ENCODE peak calls at places on chromosomes 13 and 19, in five cellular contexts. One of them, this sample, is unnamed.

GRCh38 chr13:51501592-51502205 is 48.9 kb upstream of the INTS6 start:
- DNase-seq in heart left ventricle: no peak
- DNase-seq in body of pancreas: no peak
- DNase-seq in esophagus muscularis mucosa: no peak
- DNase-seq in cardiac muscle cell: no peak
- DNase-seq in this sample: no peak

GRCh38 chr19:39372047-39372802 is 18.7 kb downstream of the PAF1 start:
- DNase-seq in cardiac muscle cell: no peak
- DNase-seq in esophagus muscularis mucosa: no peak
- DNase-seq in heart left ventricle: peak
- DNase-seq in body of pancreas: peak
- DNase-seq in this sample: peak

GRCh38 chr19:28710278-28710677 is 502.7 kb downstream of the UQCRFS1 start:
- DNase-seq in esophagus muscularis mucosa: no peak
- DNase-seq in heart left ventricle: no peak
- DNase-seq in cardiac muscle cell: peak
- DNase-seq in body of pancreas: no peak
- DNase-seq in this sample: no peak

GRCh38 chr13:76711515-76712182 is 174.6 kb downstream of the KCTD12 start:
- DNase-seq in cardiac muscle cell: no peak
- DNase-seq in body of pancreas: no peak
- DNase-seq in heart left ventricle: no peak
- DNase-seq in esophagus muscularis mucosa: no peak
- DNase-seq in this sample: peak

GRCh38 chr13:96020941-96021340 is 32.3 kb downstream of the UGGT2 start:
- DNase-seq in esophagus muscularis mucosa: no peak
- DNase-seq in body of pancreas: peak
- DNase-seq in heart left ventricle: no peak
- DNase-seq in cardiac muscle cell: no peak
- DNase-seq in this sample: no peak

GRCh38 chr19:29139227-29139626 is 73.7 kb downstream of the UQCRFS1 start:
- DNase-seq in body of pancreas: no peak
- DNase-seq in esophagus muscularis mucosa: no peak
- DNase-seq in cardiac muscle cell: no peak
- DNase-seq in heart left ventricle: no peak
- DNase-seq in this sample: no peak

GRCh38 chr19:29098863-29099481 is 114.0 kb downstream of the UQCRFS1 start:
- DNase-seq in esophagus muscularis mucosa: peak
- DNase-seq in body of pancreas: peak
- DNase-seq in cardiac muscle cell: no peak
- DNase-seq in heart left ventricle: no peak
- DNase-seq in this sample: peak

GRCh38 chr19:10361569-10362011 is 18.8 kb downstream of the TYK2 start:
- DNase-seq in body of pancreas: no peak
- DNase-seq in heart left ventricle: no peak
- DNase-seq in esophagus muscularis mucosa: no peak
- DNase-seq in cardiac muscle cell: no peak
- DNase-seq in this sample: no peak

GRCh38 chr19:28631931-28632330 is 581.0 kb downstream of the UQCRFS1 start:
- DNase-seq in cardiac muscle cell: no peak
- DNase-seq in body of pancreas: no peak
- DNase-seq in esophagus muscularis mucosa: no peak
- DNase-seq in heart left ventricle: no peak
- DNase-seq in this sample: no peak

GRCh38 chr13:104641309-104641708 is 1575.1 kb upstream of the SLC10A2 start:
- DNase-seq in cardiac muscle cell: no peak
- DNase-seq in heart left ventricle: no peak
- DNase-seq in body of pancreas: no peak
- DNase-seq in esophagus muscularis mucosa: no peak
- DNase-seq in this sample: no peak

GRCh38 chr13:49020940-49021548 is 45.3 kb downstream of the FNDC3A start:
- DNase-seq in heart left ventricle: no peak
- DNase-seq in esophagus muscularis mucosa: no peak
- DNase-seq in body of pancreas: no peak
- DNase-seq in cardiac muscle cell: no peak
- DNase-seq in this sample: no peak

GRCh38 chr13:67841071-67841470 is 610.9 kb upstream of the PCDH9 start:
- DNase-seq in heart left ventricle: no peak
- DNase-seq in cardiac muscle cell: no peak
- DNase-seq in esophagus muscularis mucosa: no peak
- DNase-seq in body of pancreas: no peak
- DNase-seq in this sample: no peak

GRCh38 chr13:76647550-76647949 is 238.7 kb downstream of the KCTD12 start:
- DNase-seq in heart left ventricle: no peak
- DNase-seq in cardiac muscle cell: no peak
- DNase-seq in body of pancreas: no peak
- DNase-seq in esophagus muscularis mucosa: no peak
- DNase-seq in this sample: no peak

DNA sequence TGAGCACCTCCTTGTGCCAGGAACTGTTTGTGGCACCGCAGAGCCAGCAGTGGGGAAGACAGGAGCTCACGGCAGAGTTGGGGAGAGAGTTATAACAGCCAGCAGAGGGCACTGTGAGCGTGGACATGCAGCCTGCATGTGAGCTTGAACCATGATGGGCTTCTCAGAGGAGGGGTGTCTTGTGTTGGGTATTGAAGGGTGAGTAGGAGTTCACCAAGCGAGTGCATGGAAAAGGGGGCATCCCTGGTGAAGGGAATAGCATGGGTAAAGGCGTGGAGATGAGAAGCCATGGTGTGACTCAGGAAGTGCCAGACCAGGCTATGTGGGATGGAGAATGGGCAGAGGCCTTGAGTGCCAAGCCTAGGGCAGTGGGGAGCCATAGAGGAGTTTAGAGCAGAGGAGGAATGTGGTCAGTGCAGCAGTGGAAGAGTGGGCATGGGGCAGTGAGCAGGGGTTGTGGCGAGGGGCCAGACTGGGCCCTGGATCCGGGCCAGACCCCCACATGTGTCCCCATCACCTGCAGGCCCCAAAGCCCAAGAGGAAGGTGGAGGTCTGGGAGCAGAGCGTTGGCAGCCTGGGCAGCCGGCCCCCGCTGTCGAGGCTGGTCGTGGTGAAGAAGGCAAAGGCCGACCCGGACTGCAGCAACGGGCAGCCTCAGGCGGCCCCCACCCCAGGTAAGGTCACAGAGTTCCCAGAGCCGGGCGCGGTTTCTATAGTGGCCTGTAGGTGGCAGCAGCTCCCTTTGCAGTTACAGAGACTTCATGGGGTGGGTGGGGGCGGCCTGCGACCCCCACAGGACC is 11.8 kb upstream of the SHD start:
- DNase-seq in heart left ventricle: no peak
- DNase-seq in body of pancreas: peak
- DNase-seq in cardiac muscle cell: peak
- DNase-seq in esophagus muscularis mucosa: no peak
- DNase-seq in this sample: peak
- TF ChIP-seq CTCF in heart left ventricle: peak
- TF ChIP-seq CTCF in body of pancreas: peak
- TF ChIP-seq CTCF in cardiac muscle cell: peak
- TF ChIP-seq CTCF in esophagus muscularis mucosa: peak
- TF ChIP-seq CTCF in this sample: peak

GRCh38 chr19:6022570-6023049 is 44.7 kb upstream of the RANBP3 start:
- DNase-seq in body of pancreas: no peak
- DNase-seq in heart left ventricle: no peak
- DNase-seq in esophagus muscularis mucosa: no peak
- DNase-seq in cardiac muscle cell: no peak
- DNase-seq in this sample: no peak
- TF ChIP-seq CTCF in body of pancreas: no peak
- TF ChIP-seq CTCF in heart left ventricle: no peak
- TF ChIP-seq CTCF in esophagus muscularis mucosa: no peak
- TF ChIP-seq CTCF in cardiac muscle cell: no peak
- TF ChIP-seq CTCF in this sample: no peak

DNA sequence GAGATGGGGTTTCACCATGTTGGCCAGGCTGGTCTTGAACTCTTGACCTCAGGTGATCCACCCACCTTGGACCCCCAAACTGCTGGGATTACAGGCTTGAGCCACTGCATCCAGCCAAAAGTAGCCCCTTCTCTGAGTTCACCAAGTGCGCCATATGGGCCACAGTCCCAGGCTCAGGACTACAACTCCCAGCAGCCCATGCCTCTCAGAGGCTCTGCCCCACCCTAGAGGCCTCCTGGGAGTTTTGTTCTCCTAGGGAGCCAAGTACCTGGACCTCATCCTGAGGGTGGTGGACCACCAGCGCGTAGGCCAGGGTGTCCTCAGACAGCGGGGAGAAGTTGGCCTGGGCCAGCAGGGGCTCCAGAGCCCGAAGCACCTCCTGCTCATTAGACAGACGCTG is 18.8 kb downstream of the TMEM143 start:
- DNase-seq in cardiac muscle cell: no peak
- DNase-seq in esophagus muscularis mucosa: no peak
- DNase-seq in heart left ventricle: no peak
- DNase-seq in body of pancreas: no peak
- DNase-seq in this sample: no peak
- TF ChIP-seq CTCF in cardiac muscle cell: no peak
- TF ChIP-seq CTCF in esophagus muscularis mucosa: no peak
- TF ChIP-seq CTCF in heart left ventricle: no peak
- TF ChIP-seq CTCF in body of pancreas: no peak
- TF ChIP-seq CTCF in this sample: no peak

GRCh38 chr19:6425732-6426686 is 1.4 kb upstream of the KHSRP start:
- DNase-seq in cardiac muscle cell: no peak
- DNase-seq in body of pancreas: no peak
- DNase-seq in esophagus muscularis mucosa: no peak
- DNase-seq in heart left ventricle: no peak
- DNase-seq in this sample: peak
- TF ChIP-seq CTCF in cardiac muscle cell: no peak
- TF ChIP-seq CTCF in body of pancreas: no peak
- TF ChIP-seq CTCF in esophagus muscularis mucosa: no peak
- TF ChIP-seq CTCF in heart left ventricle: no peak
- TF ChIP-seq CTCF in this sample: no peak

GRCh38 chr13:86082116-86082515 is 282.9 kb upstream of the SLITRK6 start:
- DNase-seq in esophagus muscularis mucosa: no peak
- DNase-seq in cardiac muscle cell: no peak
- DNase-seq in heart left ventricle: no peak
- DNase-seq in body of pancreas: no peak
- DNase-seq in this sample: no peak

GRCh38 chr13:86080340-86080995 is 281.2 kb upstream of the SLITRK6 start:
- DNase-seq in cardiac muscle cell: no peak
- DNase-seq in body of pancreas: no peak
- DNase-seq in esophagus muscularis mucosa: no peak
- DNase-seq in heart left ventricle: no peak
- DNase-seq in this sample: no peak

GRCh38 chr13:86087241-86087640 is 288.0 kb upstream of the SLITRK6 start:
- DNase-seq in esophagus muscularis mucosa: no peak
- DNase-seq in heart left ventricle: no peak
- DNase-seq in cardiac muscle cell: no peak
- DNase-seq in body of pancreas: no peak
- DNase-seq in this sample: no peak

DNA sequence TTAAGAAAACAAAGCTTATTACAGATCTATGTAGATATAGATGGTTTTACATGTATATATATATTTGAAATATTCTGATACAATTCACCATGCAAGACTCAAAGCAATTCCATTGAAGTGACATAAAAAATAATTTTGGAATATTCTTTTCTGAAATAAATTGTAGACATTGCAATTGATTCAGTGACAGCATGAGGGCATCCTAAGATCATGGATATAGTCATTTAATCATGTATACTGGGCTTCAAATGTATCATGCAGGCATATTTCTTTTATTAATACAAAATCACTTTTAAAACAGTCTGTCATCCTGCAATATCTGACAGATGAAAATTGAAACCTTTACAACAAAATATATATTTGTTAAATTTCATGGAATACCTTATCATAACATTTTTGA is 286.7 kb upstream of the SLITRK6 start:
- DNase-seq in body of pancreas: no peak
- DNase-seq in cardiac muscle cell: no peak
- DNase-seq in heart left ventricle: no peak
- DNase-seq in esophagus muscularis mucosa: no peak
- DNase-seq in this sample: no peak
- TF ChIP-seq CTCF in body of pancreas: no peak
- TF ChIP-seq CTCF in cardiac muscle cell: no peak
- TF ChIP-seq CTCF in heart left ventricle: no peak
- TF ChIP-seq CTCF in esophagus muscularis mucosa: no peak
- TF ChIP-seq CTCF in this sample: no peak

GRCh38 chr19:35545001-35545854 is at the start of gene TMEM147:
- DNase-seq in heart left ventricle: peak
- DNase-seq in body of pancreas: peak
- DNase-seq in esophagus muscularis mucosa: peak
- DNase-seq in cardiac muscle cell: peak
- DNase-seq in this sample: peak
- TF ChIP-seq CTCF in heart left ventricle: no peak
- TF ChIP-seq CTCF in body of pancreas: no peak
- TF ChIP-seq CTCF in esophagus muscularis mucosa: no peak
- TF ChIP-seq CTCF in cardiac muscle cell: no peak
- TF ChIP-seq CTCF in this sample: no peak

GRCh38 chr19:4115050-4115817 is 8.7 kb downstream of the MAP2K2 start:
- DNase-seq in esophagus muscularis mucosa: no peak
- DNase-seq in body of pancreas: no peak
- DNase-seq in cardiac muscle cell: peak
- DNase-seq in heart left ventricle: no peak
- DNase-seq in this sample: peak
- TF ChIP-seq CTCF in esophagus muscularis mucosa: no peak
- TF ChIP-seq CTCF in body of pancreas: no peak
- TF ChIP-seq CTCF in cardiac muscle cell: no peak
- TF ChIP-seq CTCF in heart left ventricle: no peak
- TF ChIP-seq CTCF in this sample: no peak

GRCh38 chr13:81540777-81541176 is 1199.9 kb upstream of the SPRY2 start:
- DNase-seq in body of pancreas: no peak
- DNase-seq in cardiac muscle cell: peak
- DNase-seq in heart left ventricle: no peak
- DNase-seq in esophagus muscularis mucosa: no peak
- DNase-seq in this sample: no peak
- TF ChIP-seq CTCF in body of pancreas: peak
- TF ChIP-seq CTCF in cardiac muscle cell: no peak
- TF ChIP-seq CTCF in heart left ventricle: no peak
- TF ChIP-seq CTCF in esophagus muscularis mucosa: no peak
- TF ChIP-seq CTCF in this sample: no peak

GRCh38 chr13:46717275-46717674 is 79.7 kb downstream of the ESD start:
- DNase-seq in esophagus muscularis mucosa: no peak
- DNase-seq in heart left ventricle: no peak
- DNase-seq in body of pancreas: no peak
- DNase-seq in cardiac muscle cell: no peak
- DNase-seq in this sample: no peak

GRCh38 chr13:46715363-46715762 is 81.6 kb downstream of the ESD start:
- DNase-seq in cardiac muscle cell: peak
- DNase-seq in esophagus muscularis mucosa: no peak
- DNase-seq in heart left ventricle: no peak
- DNase-seq in body of pancreas: no peak
- DNase-seq in this sample: no peak

GRCh38 chr13:46716821-46717220 is 80.1 kb downstream of the ESD start:
- DNase-seq in body of pancreas: no peak
- DNase-seq in cardiac muscle cell: no peak
- DNase-seq in esophagus muscularis mucosa: no peak
- DNase-seq in heart left ventricle: no peak
- DNase-seq in this sample: no peak

GRCh38 chr13:46712524-46712923 is 84.4 kb downstream of the ESD start:
- DNase-seq in heart left ventricle: no peak
- DNase-seq in esophagus muscularis mucosa: no peak
- DNase-seq in body of pancreas: no peak
- DNase-seq in cardiac muscle cell: no peak
- DNase-seq in this sample: no peak
- TF ChIP-seq CTCF in heart left ventricle: no peak
- TF ChIP-seq CTCF in esophagus muscularis mucosa: no peak
- TF ChIP-seq CTCF in body of pancreas: no peak
- TF ChIP-seq CTCF in cardiac muscle cell: peak
- TF ChIP-seq CTCF in this sample: no peak

This sample was measured in transverse colon.